ENCODE peak calls at places on chromosomes 7 and 10, in six cellular contexts. One of them, this sample, is unnamed. For H3K4me1, the result is how much of the 10 kb centered on the place peaks cover.

GRCh38 chr10:43120948-43121290 is 17.3 kb upstream of the CSGALNACT2 start:
- DNase-seq in PC-3: no peak
- DNase-seq in left ventricle myocardium inferior: no peak
- DNase-seq in stomach: peak
- DNase-seq in CD8-positive, alpha-beta T cell: peak
- DNase-seq in sigmoid colon: no peak
- DNase-seq in this sample: peak

GRCh38 chr10:46527241-46527811 is 29.1 kb downstream of the GPRIN2 start:
- DNase-seq in PC-3: no peak
- DNase-seq in left ventricle myocardium inferior: peak
- DNase-seq in stomach: peak
- DNase-seq in CD8-positive, alpha-beta T cell: no peak
- DNase-seq in sigmoid colon: peak
- DNase-seq in this sample: peak

GRCh38 chr10:123392182-123392930 is 238.2 kb downstream of the BUB3 start:
- DNase-seq in PC-3: no peak
- DNase-seq in left ventricle myocardium inferior: no peak
- DNase-seq in stomach: no peak
- DNase-seq in CD8-positive, alpha-beta T cell: no peak
- DNase-seq in sigmoid colon: no peak
- DNase-seq in this sample: no peak

GRCh38 chr7:101018271-101019167 is 1.4 kb upstream of the MUC17 start:
- DNase-seq in PC-3: no peak
- DNase-seq in left ventricle myocardium inferior: no peak
- DNase-seq in stomach: no peak
- DNase-seq in CD8-positive, alpha-beta T cell: no peak
- DNase-seq in sigmoid colon: no peak
- DNase-seq in this sample: no peak

GRCh38 chr7:12623885-12624498 is 53.5 kb downstream of the SCIN start:
- DNase-seq in PC-3: peak
- DNase-seq in left ventricle myocardium inferior: no peak
- DNase-seq in stomach: no peak
- DNase-seq in CD8-positive, alpha-beta T cell: no peak
- DNase-seq in sigmoid colon: no peak
- DNase-seq in this sample: no peak

GRCh38 chr10:124701881-124702656 is 42.1 kb downstream of the FAM53B start:
- DNase-seq in PC-3: no peak
- DNase-seq in left ventricle myocardium inferior: peak
- DNase-seq in stomach: no peak
- DNase-seq in CD8-positive, alpha-beta T cell: no peak
- DNase-seq in sigmoid colon: no peak
- DNase-seq in this sample: peak

GRCh38 chr10:112875474-112876267 is 74.4 kb upstream of the TCF7L2 start:
- DNase-seq in PC-3: peak
- DNase-seq in left ventricle myocardium inferior: no peak
- DNase-seq in stomach: peak
- DNase-seq in CD8-positive, alpha-beta T cell: no peak
- DNase-seq in sigmoid colon: no peak
- DNase-seq in this sample: no peak

GRCh38 chr7:105776986-105777910 is 99.2 kb downstream of the ATXN7L1 start:
- DNase-seq in PC-3: peak
- DNase-seq in left ventricle myocardium inferior: no peak
- DNase-seq in stomach: no peak
- DNase-seq in CD8-positive, alpha-beta T cell: no peak
- DNase-seq in sigmoid colon: no peak
- DNase-seq in this sample: no peak

GRCh38 chr10:22621726-22622125 is 92.7 kb downstream of the PIP4K2A start:
- DNase-seq in PC-3: no peak
- DNase-seq in left ventricle myocardium inferior: no peak
- DNase-seq in stomach: no peak
- DNase-seq in CD8-positive, alpha-beta T cell: no peak
- DNase-seq in sigmoid colon: no peak
- DNase-seq in this sample: no peak

GRCh38 chr10:22622242-22622806 is 92.1 kb downstream of the PIP4K2A start:
- DNase-seq in PC-3: no peak
- DNase-seq in left ventricle myocardium inferior: no peak
- DNase-seq in stomach: no peak
- DNase-seq in CD8-positive, alpha-beta T cell: no peak
- DNase-seq in sigmoid colon: no peak
- DNase-seq in this sample: peak

GRCh38 chr10:22619111-22619510 is 95.3 kb downstream of the PIP4K2A start:
- DNase-seq in PC-3: no peak
- DNase-seq in left ventricle myocardium inferior: no peak
- DNase-seq in stomach: no peak
- DNase-seq in CD8-positive, alpha-beta T cell: no peak
- DNase-seq in sigmoid colon: no peak
- DNase-seq in this sample: no peak

GRCh38 chr10:22620140-22620857 is 94.1 kb downstream of the PIP4K2A start:
- DNase-seq in PC-3: peak
- DNase-seq in left ventricle myocardium inferior: peak
- DNase-seq in stomach: peak
- DNase-seq in CD8-positive, alpha-beta T cell: no peak
- DNase-seq in sigmoid colon: peak
- DNase-seq in this sample: peak

GRCh38 chr10:22620929-22621328 is 93.4 kb downstream of the PIP4K2A start:
- DNase-seq in PC-3: no peak
- DNase-seq in left ventricle myocardium inferior: no peak
- DNase-seq in stomach: no peak
- DNase-seq in CD8-positive, alpha-beta T cell: no peak
- DNase-seq in sigmoid colon: no peak
- DNase-seq in this sample: no peak
- H3K4me1 ChIP-seq in PC-3: half or more
- H3K4me1 ChIP-seq in left ventricle myocardium inferior: half or more
- H3K4me1 ChIP-seq in stomach: under half
- H3K4me1 ChIP-seq in CD8-positive, alpha-beta T cell: half or more
- H3K4me1 ChIP-seq in sigmoid colon: under half
- H3K4me1 ChIP-seq in this sample: under half

GRCh38 chr10:79158004-79158340 is 89.2 kb downstream of the ZMIZ1 start:
- DNase-seq in PC-3: no peak
- DNase-seq in left ventricle myocardium inferior: no peak
- DNase-seq in stomach: no peak
- DNase-seq in CD8-positive, alpha-beta T cell: no peak
- DNase-seq in sigmoid colon: no peak
- DNase-seq in this sample: no peak

GRCh38 chr10:79156334-79157274 is 87.8 kb downstream of the ZMIZ1 start:
- DNase-seq in PC-3: no peak
- DNase-seq in left ventricle myocardium inferior: no peak
- DNase-seq in stomach: no peak
- DNase-seq in CD8-positive, alpha-beta T cell: no peak
- DNase-seq in sigmoid colon: no peak
- DNase-seq in this sample: no peak

GRCh38 chr10:79153753-79154152 is 85.0 kb downstream of the ZMIZ1 start:
- DNase-seq in PC-3: no peak
- DNase-seq in left ventricle myocardium inferior: peak
- DNase-seq in stomach: no peak
- DNase-seq in CD8-positive, alpha-beta T cell: no peak
- DNase-seq in sigmoid colon: no peak
- DNase-seq in this sample: no peak

GRCh38 chr10:79158402-79159097 is 89.8 kb downstream of the ZMIZ1 start:
- DNase-seq in PC-3: peak
- DNase-seq in left ventricle myocardium inferior: no peak
- DNase-seq in stomach: no peak
- DNase-seq in CD8-positive, alpha-beta T cell: no peak
- DNase-seq in sigmoid colon: no peak
- DNase-seq in this sample: no peak

GRCh38 chr10:79155301-79156081 is 86.7 kb downstream of the ZMIZ1 start:
- DNase-seq in PC-3: peak
- DNase-seq in left ventricle myocardium inferior: peak
- DNase-seq in stomach: no peak
- DNase-seq in CD8-positive, alpha-beta T cell: no peak
- DNase-seq in sigmoid colon: peak
- DNase-seq in this sample: no peak
- H3K4me1 ChIP-seq in PC-3: half or more
- H3K4me1 ChIP-seq in left ventricle myocardium inferior: half or more
- H3K4me1 ChIP-seq in stomach: half or more
- H3K4me1 ChIP-seq in CD8-positive, alpha-beta T cell: under half
- H3K4me1 ChIP-seq in sigmoid colon: half or more
- H3K4me1 ChIP-seq in this sample: half or more

GRCh38 chr10:132593900-132594876 is 56.6 kb downstream of the INPP5A start:
- DNase-seq in PC-3: no peak
- DNase-seq in left ventricle myocardium inferior: no peak
- DNase-seq in stomach: no peak
- DNase-seq in CD8-positive, alpha-beta T cell: no peak
- DNase-seq in sigmoid colon: no peak
- DNase-seq in this sample: no peak
- H3K4me1 ChIP-seq in PC-3: under half
- H3K4me1 ChIP-seq in left ventricle myocardium inferior: half or more
- H3K4me1 ChIP-seq in stomach: half or more
- H3K4me1 ChIP-seq in CD8-positive, alpha-beta T cell: under half
- H3K4me1 ChIP-seq in sigmoid colon: half or more
- H3K4me1 ChIP-seq in this sample: under half

GRCh38 chr10:109976657-109977056 is 31.1 kb upstream of the ADD3 start:
- DNase-seq in PC-3: no peak
- DNase-seq in left ventricle myocardium inferior: no peak
- DNase-seq in stomach: no peak
- DNase-seq in CD8-positive, alpha-beta T cell: no peak
- DNase-seq in sigmoid colon: no peak
- DNase-seq in this sample: no peak

GRCh38 chr10:109973430-109973829 is 34.4 kb upstream of the ADD3 start:
- DNase-seq in PC-3: no peak
- DNase-seq in left ventricle myocardium inferior: no peak
- DNase-seq in stomach: no peak
- DNase-seq in CD8-positive, alpha-beta T cell: no peak
- DNase-seq in sigmoid colon: no peak
- DNase-seq in this sample: no peak

GRCh38 chr10:109972372-109973001 is 35.3 kb upstream of the ADD3 start:
- DNase-seq in PC-3: no peak
- DNase-seq in left ventricle myocardium inferior: no peak
- DNase-seq in stomach: no peak
- DNase-seq in CD8-positive, alpha-beta T cell: no peak
- DNase-seq in sigmoid colon: no peak
- DNase-seq in this sample: no peak

GRCh38 chr10:109975251-109975650 is 32.5 kb upstream of the ADD3 start:
- DNase-seq in PC-3: no peak
- DNase-seq in left ventricle myocardium inferior: no peak
- DNase-seq in stomach: no peak
- DNase-seq in CD8-positive, alpha-beta T cell: no peak
- DNase-seq in sigmoid colon: no peak
- DNase-seq in this sample: no peak

DNA sequence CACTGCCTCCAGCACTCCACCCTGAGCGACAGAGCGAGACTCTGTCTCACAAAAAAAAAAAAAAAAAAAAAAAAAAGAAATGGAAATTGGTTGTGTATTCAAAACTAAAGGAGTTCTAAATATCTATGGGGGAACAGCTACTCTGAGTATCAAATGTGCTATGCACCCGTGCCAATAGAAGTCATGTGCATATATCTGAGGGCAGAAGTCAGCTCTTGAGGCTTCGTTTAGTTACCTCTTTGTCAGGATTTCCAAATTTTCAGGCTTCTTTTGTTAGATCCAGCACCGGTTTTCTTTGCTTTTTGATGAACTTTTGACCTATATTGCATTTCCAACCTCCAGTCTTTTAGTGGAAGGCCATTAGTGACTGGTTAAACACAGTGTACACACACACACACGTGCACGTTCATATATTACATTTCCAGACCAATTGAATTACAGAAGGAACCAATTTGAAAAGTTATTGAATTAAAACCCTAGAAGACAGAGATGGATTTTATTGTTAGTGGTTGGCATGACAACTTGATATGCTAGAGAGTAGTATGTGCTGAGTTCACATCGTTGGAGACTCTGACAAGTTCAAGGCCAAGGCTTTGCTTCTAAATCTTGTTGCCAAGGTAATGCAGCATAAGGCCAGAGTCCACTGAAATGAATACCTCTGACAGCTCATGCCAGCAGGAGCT is 33.1 kb upstream of the ADD3 start:
- DNase-seq in PC-3: no peak
- DNase-seq in left ventricle myocardium inferior: no peak
- DNase-seq in stomach: no peak
- DNase-seq in CD8-positive, alpha-beta T cell: no peak
- DNase-seq in sigmoid colon: no peak
- DNase-seq in this sample: no peak
- H3K4me1 ChIP-seq in PC-3: under half
- H3K4me1 ChIP-seq in left ventricle myocardium inferior: under half
- H3K4me1 ChIP-seq in stomach: under half
- H3K4me1 ChIP-seq in CD8-positive, alpha-beta T cell: under half
- H3K4me1 ChIP-seq in sigmoid colon: under half
- H3K4me1 ChIP-seq in this sample: under half

DNA sequence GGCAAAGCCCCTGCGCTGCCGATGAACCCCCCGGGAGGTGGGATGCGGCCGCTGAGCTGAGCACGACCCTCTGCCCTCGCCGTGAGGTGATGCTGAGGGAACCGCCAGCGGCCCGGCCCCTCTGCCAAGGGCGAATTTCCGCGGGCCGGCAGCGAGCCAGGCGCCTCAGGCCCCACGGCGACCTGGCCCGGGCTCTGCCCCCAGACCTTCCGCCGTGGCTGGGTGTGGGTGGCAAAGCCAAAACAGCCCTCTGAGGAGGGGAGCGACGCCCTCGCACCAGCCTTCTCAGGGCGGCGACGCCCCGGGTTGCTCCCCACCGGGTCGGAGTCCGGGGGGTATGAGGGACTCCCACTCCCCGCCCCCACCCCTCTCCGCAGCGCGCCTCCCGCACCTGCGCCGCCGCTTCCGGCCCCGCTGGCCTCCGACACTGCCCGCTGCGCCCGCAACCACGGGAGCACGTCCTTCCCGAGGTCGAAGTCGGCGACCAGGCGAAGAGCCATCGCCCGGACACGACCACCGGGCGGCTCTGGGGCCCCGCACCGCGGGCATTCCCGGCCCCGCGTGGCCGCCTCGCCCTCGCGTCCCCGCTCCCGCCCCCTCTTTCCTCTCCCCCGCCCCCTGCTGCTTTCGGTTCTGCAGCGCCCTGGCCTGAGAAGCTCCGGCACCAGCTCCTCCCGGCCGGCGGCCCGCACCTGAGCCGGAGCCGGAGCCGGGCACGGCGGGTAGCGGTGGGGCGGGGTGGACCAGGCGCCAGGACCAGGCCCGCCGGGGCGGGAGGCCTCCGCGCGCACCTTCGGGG is at the start of gene GSAP:
- DNase-seq in PC-3: peak
- DNase-seq in left ventricle myocardium inferior: peak
- DNase-seq in stomach: peak
- DNase-seq in CD8-positive, alpha-beta T cell: peak
- DNase-seq in sigmoid colon: peak
- DNase-seq in this sample: peak
- H3K4me1 ChIP-seq in PC-3: half or more
- H3K4me1 ChIP-seq in left ventricle myocardium inferior: under half
- H3K4me1 ChIP-seq in stomach: under half
- H3K4me1 ChIP-seq in CD8-positive, alpha-beta T cell: under half
- H3K4me1 ChIP-seq in sigmoid colon: under half
- H3K4me1 ChIP-seq in this sample: under half

GRCh38 chr10:121696854-121697253 is 98.6 kb upstream of the FGFR2 start:
- DNase-seq in PC-3: peak
- DNase-seq in left ventricle myocardium inferior: no peak
- DNase-seq in stomach: peak
- DNase-seq in CD8-positive, alpha-beta T cell: no peak
- DNase-seq in sigmoid colon: no peak
- DNase-seq in this sample: no peak

GRCh38 chr10:121700416-121700815 is 102.2 kb upstream of the FGFR2 start:
- DNase-seq in PC-3: no peak
- DNase-seq in left ventricle myocardium inferior: no peak
- DNase-seq in stomach: no peak
- DNase-seq in CD8-positive, alpha-beta T cell: no peak
- DNase-seq in sigmoid colon: no peak
- DNase-seq in this sample: no peak

GRCh38 chr10:121698336-121698735 is 100.1 kb upstream of the FGFR2 start:
- DNase-seq in PC-3: no peak
- DNase-seq in left ventricle myocardium inferior: no peak
- DNase-seq in stomach: no peak
- DNase-seq in CD8-positive, alpha-beta T cell: no peak
- DNase-seq in sigmoid colon: no peak
- DNase-seq in this sample: no peak

GRCh38 chr10:121695731-121696464 is 97.7 kb upstream of the FGFR2 start:
- DNase-seq in PC-3: no peak
- DNase-seq in left ventricle myocardium inferior: no peak
- DNase-seq in stomach: no peak
- DNase-seq in CD8-positive, alpha-beta T cell: no peak
- DNase-seq in sigmoid colon: no peak
- DNase-seq in this sample: no peak

GRCh38 chr10:121698902-121699301 is 100.7 kb upstream of the FGFR2 start:
- DNase-seq in PC-3: no peak
- DNase-seq in left ventricle myocardium inferior: no peak
- DNase-seq in stomach: no peak
- DNase-seq in CD8-positive, alpha-beta T cell: no peak
- DNase-seq in sigmoid colon: no peak
- DNase-seq in this sample: no peak
- H3K4me1 ChIP-seq in PC-3: under half
- H3K4me1 ChIP-seq in left ventricle myocardium inferior: under half
- H3K4me1 ChIP-seq in stomach: under half
- H3K4me1 ChIP-seq in CD8-positive, alpha-beta T cell: under half
- H3K4me1 ChIP-seq in sigmoid colon: under half
- H3K4me1 ChIP-seq in this sample: under half

This sample was measured in kidney.